ENCODE peak calls at places on chromosomes 1 and 21, in ten cellular contexts. One of them, this sample, is unnamed.

GRCh38 chr21:35086357-35086756 is 37.3 kb upstream of the RUNX1 start:
- DNase-seq in Caco-2: no peak
- DNase-seq in fibroblast of lung: peak
- DNase-seq in adrenal gland: no peak
- DNase-seq in left lung: no peak
- DNase-seq in fibroblast of pulmonary artery: peak
- DNase-seq in cardiac fibroblast: peak
- DNase-seq in astrocyte of the spinal cord: peak
- DNase-seq in prostate gland: no peak
- DNase-seq in AG04450: no peak
- DNase-seq in this sample: no peak

GRCh38 chr1:1562556-1563195 is 12.0 kb downstream of the SSU72 start:
- DNase-seq in Caco-2: no peak
- DNase-seq in fibroblast of lung: no peak
- DNase-seq in adrenal gland: no peak
- DNase-seq in left lung: no peak
- DNase-seq in fibroblast of pulmonary artery: no peak
- DNase-seq in cardiac fibroblast: no peak
- DNase-seq in astrocyte of the spinal cord: no peak
- DNase-seq in prostate gland: no peak
- DNase-seq in AG04450: no peak
- DNase-seq in this sample: peak

GRCh38 chr21:24955275-24955961 is 651.9 kb downstream of the MRPL39 start:
- DNase-seq in Caco-2: no peak
- DNase-seq in fibroblast of lung: no peak
- DNase-seq in adrenal gland: no peak
- DNase-seq in left lung: no peak
- DNase-seq in fibroblast of pulmonary artery: no peak
- DNase-seq in cardiac fibroblast: no peak
- DNase-seq in astrocyte of the spinal cord: no peak
- DNase-seq in prostate gland: no peak
- DNase-seq in AG04450: no peak
- DNase-seq in this sample: no peak

GRCh38 chr1:56965916-56966697 is at the start of gene C8B:
- DNase-seq in Caco-2: no peak
- DNase-seq in fibroblast of lung: no peak
- DNase-seq in adrenal gland: no peak
- DNase-seq in left lung: no peak
- DNase-seq in fibroblast of pulmonary artery: no peak
- DNase-seq in cardiac fibroblast: no peak
- DNase-seq in astrocyte of the spinal cord: no peak
- DNase-seq in prostate gland: no peak
- DNase-seq in AG04450: no peak
- DNase-seq in this sample: no peak

GRCh38 chr1:23810818-23811420 is 10.4 kb upstream of the GALE start:
- DNase-seq in Caco-2: no peak
- DNase-seq in fibroblast of lung: peak
- DNase-seq in adrenal gland: peak
- DNase-seq in left lung: peak
- DNase-seq in fibroblast of pulmonary artery: peak
- DNase-seq in cardiac fibroblast: peak
- DNase-seq in astrocyte of the spinal cord: no peak
- DNase-seq in prostate gland: no peak
- DNase-seq in AG04450: no peak
- DNase-seq in this sample: no peak

GRCh38 chr1:62438163-62438562 is 1.3 kb downstream of the USP1 start:
- DNase-seq in Caco-2: no peak
- DNase-seq in fibroblast of lung: peak
- DNase-seq in adrenal gland: no peak
- DNase-seq in left lung: no peak
- DNase-seq in fibroblast of pulmonary artery: peak
- DNase-seq in cardiac fibroblast: peak
- DNase-seq in astrocyte of the spinal cord: peak
- DNase-seq in prostate gland: no peak
- DNase-seq in AG04450: no peak
- DNase-seq in this sample: no peak

GRCh38 chr1:46183119-46183842 is 7.0 kb upstream of the P3R3URF start:
- DNase-seq in Caco-2: peak
- DNase-seq in fibroblast of lung: peak
- DNase-seq in adrenal gland: peak
- DNase-seq in left lung: peak
- DNase-seq in fibroblast of pulmonary artery: peak
- DNase-seq in cardiac fibroblast: peak
- DNase-seq in astrocyte of the spinal cord: peak
- DNase-seq in prostate gland: peak
- DNase-seq in AG04450: peak
- DNase-seq in this sample: no peak

GRCh38 chr21:41878831-41879189 is 334 bp downstream of the PRDM15 start:
- DNase-seq in Caco-2: peak
- DNase-seq in fibroblast of lung: peak
- DNase-seq in adrenal gland: peak
- DNase-seq in left lung: peak
- DNase-seq in fibroblast of pulmonary artery: peak
- DNase-seq in cardiac fibroblast: peak
- DNase-seq in astrocyte of the spinal cord: peak
- DNase-seq in prostate gland: peak
- DNase-seq in AG04450: peak
- DNase-seq in this sample: peak

GRCh38 chr1:42189931-42190853 is 25.6 kb upstream of the GUCA2A start:
- DNase-seq in Caco-2: no peak
- DNase-seq in fibroblast of lung: no peak
- DNase-seq in adrenal gland: no peak
- DNase-seq in left lung: no peak
- DNase-seq in fibroblast of pulmonary artery: no peak
- DNase-seq in cardiac fibroblast: no peak
- DNase-seq in astrocyte of the spinal cord: no peak
- DNase-seq in prostate gland: no peak
- DNase-seq in AG04450: no peak
- DNase-seq in this sample: no peak

GRCh38 chr1:4422496-4423289 is 231.7 kb upstream of the AJAP1 start:
- DNase-seq in Caco-2: no peak
- DNase-seq in fibroblast of lung: no peak
- DNase-seq in adrenal gland: no peak
- DNase-seq in left lung: no peak
- DNase-seq in fibroblast of pulmonary artery: no peak
- DNase-seq in cardiac fibroblast: no peak
- DNase-seq in astrocyte of the spinal cord: no peak
- DNase-seq in prostate gland: no peak
- DNase-seq in AG04450: no peak
- DNase-seq in this sample: no peak

GRCh38 chr21:26366781-26367180 is 196.2 kb upstream of the APP start:
- DNase-seq in Caco-2: no peak
- DNase-seq in fibroblast of lung: no peak
- DNase-seq in adrenal gland: no peak
- DNase-seq in left lung: no peak
- DNase-seq in fibroblast of pulmonary artery: no peak
- DNase-seq in cardiac fibroblast: peak
- DNase-seq in astrocyte of the spinal cord: peak
- DNase-seq in prostate gland: no peak
- DNase-seq in AG04450: no peak
- DNase-seq in this sample: no peak

GRCh38 chr1:170426596-170426995 is 105.4 kb upstream of the GORAB start:
- DNase-seq in Caco-2: no peak
- DNase-seq in fibroblast of lung: no peak
- DNase-seq in adrenal gland: no peak
- DNase-seq in left lung: no peak
- DNase-seq in fibroblast of pulmonary artery: no peak
- DNase-seq in cardiac fibroblast: no peak
- DNase-seq in astrocyte of the spinal cord: no peak
- DNase-seq in prostate gland: no peak
- DNase-seq in AG04450: no peak
- DNase-seq in this sample: no peak

GRCh38 chr1:180946537-180947507 is 34.1 kb downstream of the KIAA1614 start:
- DNase-seq in Caco-2: no peak
- DNase-seq in fibroblast of lung: no peak
- DNase-seq in adrenal gland: no peak
- DNase-seq in left lung: no peak
- DNase-seq in fibroblast of pulmonary artery: no peak
- DNase-seq in cardiac fibroblast: no peak
- DNase-seq in astrocyte of the spinal cord: no peak
- DNase-seq in prostate gland: no peak
- DNase-seq in AG04450: no peak
- DNase-seq in this sample: no peak

GRCh38 chr1:180945151-180945550 is 32.5 kb downstream of the KIAA1614 start:
- DNase-seq in Caco-2: no peak
- DNase-seq in fibroblast of lung: no peak
- DNase-seq in adrenal gland: no peak
- DNase-seq in left lung: no peak
- DNase-seq in fibroblast of pulmonary artery: no peak
- DNase-seq in cardiac fibroblast: no peak
- DNase-seq in astrocyte of the spinal cord: no peak
- DNase-seq in prostate gland: no peak
- DNase-seq in AG04450: no peak
- DNase-seq in this sample: no peak

GRCh38 chr1:180945551-180945950 is 32.9 kb downstream of the KIAA1614 start:
- DNase-seq in Caco-2: no peak
- DNase-seq in fibroblast of lung: no peak
- DNase-seq in adrenal gland: no peak
- DNase-seq in left lung: no peak
- DNase-seq in fibroblast of pulmonary artery: no peak
- DNase-seq in cardiac fibroblast: no peak
- DNase-seq in astrocyte of the spinal cord: no peak
- DNase-seq in prostate gland: no peak
- DNase-seq in AG04450: no peak
- DNase-seq in this sample: no peak

GRCh38 chr1:180947901-180948311 is 35.2 kb downstream of the KIAA1614 start:
- DNase-seq in Caco-2: no peak
- DNase-seq in fibroblast of lung: no peak
- DNase-seq in adrenal gland: no peak
- DNase-seq in left lung: no peak
- DNase-seq in fibroblast of pulmonary artery: no peak
- DNase-seq in cardiac fibroblast: no peak
- DNase-seq in astrocyte of the spinal cord: no peak
- DNase-seq in prostate gland: no peak
- DNase-seq in AG04450: no peak
- DNase-seq in this sample: no peak

GRCh38 chr1:180946056-180946455 is 33.4 kb downstream of the KIAA1614 start:
- DNase-seq in Caco-2: no peak
- DNase-seq in fibroblast of lung: no peak
- DNase-seq in adrenal gland: no peak
- DNase-seq in left lung: no peak
- DNase-seq in fibroblast of pulmonary artery: no peak
- DNase-seq in cardiac fibroblast: no peak
- DNase-seq in astrocyte of the spinal cord: no peak
- DNase-seq in prostate gland: peak
- DNase-seq in AG04450: no peak
- DNase-seq in this sample: no peak
- TF ChIP-seq CTCF in Caco-2: no peak
- TF ChIP-seq CTCF in fibroblast of lung: no peak
- TF ChIP-seq CTCF in adrenal gland: no peak
- TF ChIP-seq CTCF in left lung: no peak
- TF ChIP-seq CTCF in fibroblast of pulmonary artery: no peak
- TF ChIP-seq CTCF in cardiac fibroblast: no peak
- TF ChIP-seq CTCF in astrocyte of the spinal cord: no peak
- TF ChIP-seq CTCF in prostate gland: no peak
- TF ChIP-seq CTCF in AG04450: no peak
- TF ChIP-seq CTCF in this sample: no peak

GRCh38 chr21:20662523-20662922 is 335.7 kb upstream of the NCAM2 start:
- DNase-seq in Caco-2: no peak
- DNase-seq in fibroblast of lung: no peak
- DNase-seq in adrenal gland: no peak
- DNase-seq in left lung: no peak
- DNase-seq in fibroblast of pulmonary artery: no peak
- DNase-seq in cardiac fibroblast: no peak
- DNase-seq in astrocyte of the spinal cord: no peak
- DNase-seq in prostate gland: no peak
- DNase-seq in AG04450: no peak
- DNase-seq in this sample: no peak

GRCh38 chr21:20661745-20662470 is 336.3 kb upstream of the NCAM2 start:
- DNase-seq in Caco-2: no peak
- DNase-seq in fibroblast of lung: no peak
- DNase-seq in adrenal gland: no peak
- DNase-seq in left lung: no peak
- DNase-seq in fibroblast of pulmonary artery: no peak
- DNase-seq in cardiac fibroblast: no peak
- DNase-seq in astrocyte of the spinal cord: peak
- DNase-seq in prostate gland: no peak
- DNase-seq in AG04450: no peak
- DNase-seq in this sample: no peak

DNA sequence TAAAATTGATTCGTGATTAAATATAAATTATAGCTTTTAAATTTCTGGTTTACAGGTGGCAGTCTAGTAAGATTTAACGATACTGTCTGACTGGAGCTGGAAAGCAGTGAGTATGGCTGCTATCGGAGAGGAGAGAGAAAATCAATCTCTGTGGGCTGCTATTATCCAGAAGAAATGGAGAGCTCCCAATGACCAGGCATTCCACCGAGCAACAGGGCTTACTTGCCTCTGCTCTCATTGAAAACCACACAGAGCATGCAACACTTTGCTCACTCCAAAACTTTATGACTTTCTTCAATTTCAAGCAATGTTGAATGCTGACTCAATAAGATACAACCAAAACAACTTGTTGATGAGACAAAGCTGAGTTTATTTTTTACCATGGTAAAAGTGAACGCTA is 337.0 kb upstream of the NCAM2 start:
- DNase-seq in Caco-2: no peak
- DNase-seq in fibroblast of lung: no peak
- DNase-seq in adrenal gland: no peak
- DNase-seq in left lung: no peak
- DNase-seq in fibroblast of pulmonary artery: no peak
- DNase-seq in cardiac fibroblast: no peak
- DNase-seq in astrocyte of the spinal cord: no peak
- DNase-seq in prostate gland: no peak
- DNase-seq in AG04450: no peak
- DNase-seq in this sample: no peak
- H3K4me3 ChIP-seq in Caco-2: no peak
- H3K4me3 ChIP-seq in fibroblast of lung: no peak
- H3K4me3 ChIP-seq in adrenal gland: no peak
- H3K4me3 ChIP-seq in left lung: no peak
- H3K4me3 ChIP-seq in fibroblast of pulmonary artery: no peak
- H3K4me3 ChIP-seq in cardiac fibroblast: no peak
- H3K4me3 ChIP-seq in astrocyte of the spinal cord: no peak
- H3K4me3 ChIP-seq in prostate gland: no peak
- H3K4me3 ChIP-seq in AG04450: no peak
- H3K4me3 ChIP-seq in this sample: no peak

DNA sequence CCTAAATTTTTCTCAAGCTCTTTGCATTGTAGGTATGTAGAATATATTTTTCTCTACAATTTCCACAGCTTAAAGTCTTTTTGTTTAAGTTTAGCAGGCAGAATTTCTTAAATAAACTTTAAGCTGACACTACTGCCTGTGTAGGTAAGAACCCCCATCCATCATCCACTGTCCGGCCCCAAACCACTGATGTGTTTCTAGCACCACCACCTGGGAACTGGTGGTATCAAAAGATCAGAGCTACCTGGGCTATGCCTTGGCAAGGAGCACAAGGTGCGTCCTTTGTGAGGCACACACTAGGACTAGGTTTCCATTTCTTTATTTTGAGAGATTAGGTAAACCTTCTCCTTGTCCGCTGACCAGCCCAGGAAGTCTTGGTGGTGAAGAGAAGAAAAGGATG is 10.5 kb upstream of the LELP1 start:
- DNase-seq in Caco-2: peak
- DNase-seq in fibroblast of lung: no peak
- DNase-seq in adrenal gland: no peak
- DNase-seq in left lung: no peak
- DNase-seq in fibroblast of pulmonary artery: no peak
- DNase-seq in cardiac fibroblast: no peak
- DNase-seq in astrocyte of the spinal cord: no peak
- DNase-seq in prostate gland: no peak
- DNase-seq in AG04450: no peak
- DNase-seq in this sample: no peak
- TF ChIP-seq CTCF in Caco-2: no peak
- TF ChIP-seq CTCF in fibroblast of lung: no peak
- TF ChIP-seq CTCF in adrenal gland: no peak
- TF ChIP-seq CTCF in left lung: no peak
- TF ChIP-seq CTCF in fibroblast of pulmonary artery: no peak
- TF ChIP-seq CTCF in cardiac fibroblast: no peak
- TF ChIP-seq CTCF in astrocyte of the spinal cord: peak
- TF ChIP-seq CTCF in prostate gland: no peak
- TF ChIP-seq CTCF in AG04450: no peak
- TF ChIP-seq CTCF in this sample: peak

GRCh38 chr1:21090460-21090859 is 86.2 kb downstream of the EIF4G3 start:
- DNase-seq in Caco-2: no peak
- DNase-seq in fibroblast of lung: peak
- DNase-seq in adrenal gland: no peak
- DNase-seq in left lung: no peak
- DNase-seq in fibroblast of pulmonary artery: no peak
- DNase-seq in cardiac fibroblast: peak
- DNase-seq in astrocyte of the spinal cord: no peak
- DNase-seq in prostate gland: no peak
- DNase-seq in AG04450: no peak
- DNase-seq in this sample: no peak
- H3K4me3 ChIP-seq in Caco-2: no peak
- H3K4me3 ChIP-seq in fibroblast of lung: peak
- H3K4me3 ChIP-seq in adrenal gland: no peak
- H3K4me3 ChIP-seq in left lung: no peak
- H3K4me3 ChIP-seq in fibroblast of pulmonary artery: no peak
- H3K4me3 ChIP-seq in cardiac fibroblast: no peak
- H3K4me3 ChIP-seq in astrocyte of the spinal cord: no peak
- H3K4me3 ChIP-seq in prostate gland: no peak
- H3K4me3 ChIP-seq in AG04450: no peak
- H3K4me3 ChIP-seq in this sample: no peak